ENCODE peak calls at places on chromosomes 11 and 22, in ten cellular contexts. D, N, J, P, X, Z, Y, G, M and S are unnamed samples. For H3K4me1, the result is how much of the 10 kb centered on the place peaks cover.

GRCh38 chr11:13923182-13923581 is 39.3 kb upstream of the SPON1 start:
- DNase-seq in N (peak), J (no peak), D (no peak), Y (no peak), P (no peak), Z (no peak), M (peak), G (no peak), X (no peak), S (no peak)

GRCh38 chr11:77125191-77125590 is 2.9 kb upstream of the MYO7A start:
- DNase-seq in D (no peak), N (no peak), Z (no peak), Y (no peak), M (no peak), X (no peak), J (no peak), P (no peak), G (no peak), S (no peak)

GRCh38 chr11:50080256-50080655 is 47.6 kb downstream of the OR4C45 start:
- DNase-seq in P (no peak), J (no peak), Z (no peak), D (no peak), M (no peak), N (no peak), X (no peak), Y (no peak), G (no peak), S (no peak)

GRCh38 chr11:45232341-45233080 is 53.6 kb downstream of the SYT13 start:
- DNase-seq in P (no peak), Y (no peak), Z (no peak), M (peak), G (no peak), D (peak), X (no peak), J (no peak), N (no peak), S (no peak)

GRCh38 chr11:47233989-47234668 is 14.5 kb downstream of the ACP2 start:
- DNase-seq in P (peak), D (peak), Z (peak), Y (no peak), X (no peak), G (peak), M (peak), J (peak), N (no peak), S (no peak)

GRCh38 chr11:29773656-29774264 is 243.1 kb downstream of the KCNA4 start:
- DNase-seq in N (no peak), M (no peak), Z (peak), Y (no peak), G (peak), P (no peak), X (peak), J (peak), D (no peak), S (no peak)

GRCh38 chr22:23248583-23248982 is 68.3 kb downstream of the BCR start:
- DNase-seq in N (peak), D (no peak), P (no peak), J (no peak), X (no peak), G (peak), M (peak), Z (no peak), Y (no peak), S (no peak)

GRCh38 chr22:42344391-42344861 is 74.0 kb upstream of the TCF20 start:
- DNase-seq in G (peak), D (peak), Z (no peak), X (no peak), M (peak), P (no peak), Y (no peak), J (peak), N (no peak), S (no peak)

GRCh38 chr11:112962854-112963367 is 1.7 kb downstream of the NCAM1 start:
- DNase-seq in G (peak), J (peak), Z (peak), N (no peak), X (no peak), D (peak), P (no peak), M (peak), Y (peak), S (peak)

GRCh38 chr22:46515208-46516111 is 22.0 kb downstream of the CELSR1 start:
- DNase-seq in G (peak), P (no peak), X (peak), M (peak), J (no peak), Y (no peak), N (peak), Z (no peak), D (peak), S (no peak)

GRCh38 chr11:127998421-127998820 is 588.9 kb downstream of the ETS1 start:
- DNase-seq in G (no peak), D (no peak), M (no peak), N (no peak), J (no peak), Z (no peak), X (peak), Y (no peak), P (no peak), S (no peak)

GRCh38 chr22:30573594-30574094 is 821 bp downstream of the GAL3ST1 start:
- DNase-seq in M (no peak), N (no peak), G (no peak), P (no peak), Z (no peak), D (peak), X (no peak), Y (peak), J (no peak), S (no peak)

GRCh38 chr11:96329855-96330510 is 13.0 kb downstream of the MAML2 start:
- DNase-seq in N (no peak), D (no peak), P (no peak), M (no peak), Z (no peak), G (no peak), X (no peak), Y (no peak), J (no peak), S (no peak)

GRCh38 chr11:15347969-15348734 is 233.4 kb downstream of the INSC start:
- DNase-seq in X (no peak), Y (no peak), N (no peak), D (no peak), J (no peak), G (no peak), M (no peak), Z (no peak), P (no peak), S (no peak)

GRCh38 chr11:3103076-3103475 is 45.9 kb upstream of the CARS1 start:
- DNase-seq in D (peak), P (no peak), J (no peak), X (no peak), G (no peak), Z (no peak), N (no peak), M (no peak), Y (no peak), S (peak)

GRCh38 chr11:30552839-30553238 is 33.3 kb downstream of the MPPED2 start:
- DNase-seq in D (peak), P (no peak), Y (no peak), J (no peak), M (no peak), G (no peak), Z (no peak), N (no peak), X (no peak), S (no peak)

GRCh38 chr11:79266391-79266790 is 174.4 kb downstream of the TENM4 start:
- DNase-seq in Z (no peak), G (no peak), M (peak), D (no peak), Y (no peak), J (no peak), X (no peak), N (no peak), P (no peak), S (no peak)

GRCh38 chr11:116217006-116217405 is 555.8 kb downstream of the BUD13 start:
- DNase-seq in G (peak), N (peak), X (no peak), P (no peak), J (peak), Y (peak), D (no peak), M (peak), Z (peak), S (peak)

GRCh38 chr22:22865311-22866072 is 22.1 kb upstream of the IGLL5 start:
- DNase-seq in N (no peak), X (no peak), D (no peak), Z (no peak), G (no peak), P (peak), M (no peak), Y (no peak), J (no peak), S (no peak)

GRCh38 chr11:353315-353857 is 15.9 kb upstream of the B4GALNT4 start:
- DNase-seq in P (no peak), Y (peak), Z (peak), X (no peak), D (peak), N (no peak), M (peak), G (peak), J (peak), S (peak)

GRCh38 chr11:78946945-78947914 is 372.6 kb upstream of the NARS2 start:
- DNase-seq in P (no peak), J (no peak), M (no peak), X (no peak), Y (no peak), N (no peak), Z (no peak), D (no peak), G (peak), S (no peak)

GRCh38 chr22:30586414-30586813 is 5.3 kb downstream of the PES1 start:
- DNase-seq in M (no peak), J (no peak), N (no peak), D (no peak), P (no peak), X (no peak), G (no peak), Y (no peak), Z (no peak), S (no peak)

GRCh38 chr11:30364139-30364875 is 41.4 kb downstream of the ARL14EP start:
- DNase-seq in X (no peak), Z (no peak), J (no peak), D (no peak), N (no peak), Y (no peak), G (no peak), M (no peak), P (no peak), S (no peak)

GRCh38 chr11:33258631-33259184 is 1.5 kb downstream of the HIPK3 start:
- DNase-seq in Z (no peak), X (peak), P (no peak), J (no peak), Y (peak), N (no peak), D (no peak), M (no peak), G (peak), S (no peak)

GRCh38 chr22:31230871-31231621 is 18.9 kb downstream of the LIMK2 start:
- DNase-seq in N (peak), D (peak), J (no peak), Y (peak), M (peak), G (peak), P (peak), X (no peak), Z (peak), S (no peak)

GRCh38 chr11:1298695-1299492 is 10.5 kb downstream of the TOLLIP start:
- DNase-seq in J (peak), X (peak), N (peak), M (peak), G (peak), P (no peak), Y (peak), D (peak), Z (peak), S (peak)

GRCh38 chr22:29302681-29303465 is 3.6 kb upstream of the GAS2L1 start:
- DNase-seq in P (no peak), M (peak), D (peak), X (no peak), Y (no peak), N (no peak), G (no peak), J (no peak), Z (no peak), S (no peak)

GRCh38 chr22:46586531-46587011 is 33.6 kb upstream of the GRAMD4 start:
- DNase-seq in D (no peak), N (no peak), X (no peak), P (no peak), J (peak), Y (peak), Z (no peak), G (no peak), M (no peak), S (peak)

GRCh38 chr11:13776134-13776815 is 107.8 kb downstream of the FAR1 start:
- DNase-seq in N (peak), J (no peak), Z (no peak), G (peak), Y (no peak), P (peak), X (no peak), D (peak), M (peak), S (no peak)

GRCh38 chr11:103842795-103843194 is 193.6 kb upstream of the DDI1 start:
- DNase-seq in P (no peak), X (no peak), N (no peak), M (no peak), J (no peak), Z (no peak), G (peak), Y (no peak), D (no peak), S (no peak)

GRCh38 chr11:95788921-95789505 is 569 bp downstream of the FAM76B start:
- DNase-seq in Y (no peak), N (peak), G (peak), M (peak), D (peak), Z (peak), X (no peak), P (no peak), J (no peak), S (no peak)

GRCh38 chr11:130940706-130941105 is 24.4 kb upstream of the SNX19 start:
- DNase-seq in N (no peak), G (peak), J (no peak), M (no peak), X (no peak), Z (no peak), D (no peak), P (no peak), Y (no peak), S (no peak)

GRCh38 chr11:2305862-2306823 is 4.3 kb downstream of the TSPAN32 start:
- DNase-seq in J (peak), Y (peak), P (peak), X (no peak), Z (peak), N (no peak), G (peak), M (no peak), D (peak), S (peak)

GRCh38 chr11:6612008-6612815 is at the start of gene TAF10:
- DNase-seq in Y (peak), G (peak), M (peak), X (peak), P (peak), D (peak), N (peak), Z (peak), J (peak), S (peak)

GRCh38 chr11:6613496-6613895 is 1.5 kb upstream of the TAF10 start:
- DNase-seq in Y (no peak), J (no peak), G (no peak), N (no peak), M (no peak), P (no peak), D (no peak), Z (no peak), X (no peak), S (no peak)

GRCh38 chr11:6611092-6612007 is 666 bp downstream of the TAF10 start:
- DNase-seq in Z (peak), N (peak), P (no peak), J (no peak), M (peak), X (no peak), D (peak), G (peak), Y (peak), S (no peak)

GRCh38 chr11:6614446-6614845 is 2.4 kb upstream of the TAF10 start:
- DNase-seq in Z (no peak), D (no peak), Y (no peak), N (no peak), J (no peak), G (no peak), X (no peak), P (no peak), M (no peak), S (no peak)

GRCh38 chr11:6612816-6613136 is 760 bp upstream of the TAF10 start:
- DNase-seq in Z (peak), Y (peak), P (no peak), G (no peak), X (no peak), N (no peak), M (no peak), D (peak), J (no peak), S (no peak)
- H3K4me1 ChIP-seq in Z (under half), Y (under half), P (under half), G (under half), X (under half), N (under half), M (under half), D (under half), J (under half), S (under half)

GRCh38 chr11:118243161-118243560 is 9.0 kb downstream of the MPZL3 start:
- DNase-seq in X (no peak), J (no peak), G (no peak), Z (no peak), Y (no peak), D (no peak), M (peak), P (no peak), N (no peak), S (no peak)
- H3K4me1 ChIP-seq in X (under half), J (under half), G (under half), Z (under half), Y (under half), D (under half), M (under half), P (under half), N (half or more), S (half or more)

GRCh38 chr11:61827573-61828378 is at the start of gene FADS2:
- DNase-seq in Z (peak), X (peak), P (peak), Y (peak), G (peak), J (peak), M (peak), N (peak), D (peak), S (peak)

GRCh38 chr11:61828379-61828628 is 204 bp downstream of the FADS2 start:
- DNase-seq in N (no peak), J (no peak), M (no peak), Y (no peak), G (no peak), P (no peak), D (no peak), Z (no peak), X (no peak), S (no peak)

GRCh38 chr11:61828629-61829407 is 718 bp downstream of the FADS2 start:
- DNase-seq in Z (peak), X (no peak), P (peak), J (peak), D (peak), Y (peak), M (peak), N (peak), G (peak), S (peak)

GRCh38 chr11:61830318-61831105 is 2.4 kb downstream of the FADS2 start:
- DNase-seq in D (no peak), G (peak), N (no peak), M (no peak), X (no peak), Z (no peak), J (no peak), Y (no peak), P (no peak), S (no peak)

DNA sequence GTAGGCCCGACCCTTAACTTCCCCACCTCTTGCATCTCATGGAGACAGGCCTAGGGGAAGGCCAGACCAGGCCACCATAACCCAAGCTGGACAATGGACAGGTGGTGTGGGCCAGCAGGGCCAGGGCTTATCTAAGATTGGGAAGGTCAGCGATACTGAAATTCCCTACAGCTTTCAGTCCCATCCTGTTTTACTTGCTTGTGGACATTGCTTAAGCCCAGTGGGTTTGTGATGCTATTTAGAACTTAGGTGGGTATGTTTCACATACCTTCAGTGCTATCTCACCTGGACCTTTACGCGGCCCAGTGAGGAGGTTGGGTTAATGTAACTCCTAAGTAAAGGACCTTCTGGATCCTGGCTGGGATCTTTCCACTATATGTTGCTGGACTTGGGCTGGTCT is 1.7 kb downstream of the FADS2 start:
- DNase-seq in P (no peak), Y (no peak), Z (no peak), G (no peak), D (no peak), X (no peak), J (no peak), M (no peak), N (no peak), S (no peak)
- H3K4me1 ChIP-seq in P (under half), Y (under half), Z (under half), G (under half), D (under half), X (under half), J (half or more), M (under half), N (under half), S (under half)

GRCh38 chr22:35621446-35621845 is 4.3 kb upstream of the MB start:
- DNase-seq in N (no peak), J (no peak), Z (no peak), X (no peak), G (peak), D (no peak), M (no peak), P (no peak), Y (no peak), S (no peak)
- H3K4me1 ChIP-seq in N (under half), J (under half), Z (under half), X (under half), G (under half), D (under half), M (under half), P (under half), Y (under half), S (under half)

GRCh38 chr11:68266121-68266891 is 5.5 kb downstream of the C11orf24 start:
- DNase-seq in G (no peak), N (no peak), D (no peak), Y (no peak), X (no peak), P (no peak), M (no peak), J (no peak), Z (no peak), S (no peak)
- H3K4me1 ChIP-seq in G (under half), N (under half), D (under half), Y (under half), X (under half), P (under half), M (under half), J (under half), Z (under half), S (under half)

DNA sequence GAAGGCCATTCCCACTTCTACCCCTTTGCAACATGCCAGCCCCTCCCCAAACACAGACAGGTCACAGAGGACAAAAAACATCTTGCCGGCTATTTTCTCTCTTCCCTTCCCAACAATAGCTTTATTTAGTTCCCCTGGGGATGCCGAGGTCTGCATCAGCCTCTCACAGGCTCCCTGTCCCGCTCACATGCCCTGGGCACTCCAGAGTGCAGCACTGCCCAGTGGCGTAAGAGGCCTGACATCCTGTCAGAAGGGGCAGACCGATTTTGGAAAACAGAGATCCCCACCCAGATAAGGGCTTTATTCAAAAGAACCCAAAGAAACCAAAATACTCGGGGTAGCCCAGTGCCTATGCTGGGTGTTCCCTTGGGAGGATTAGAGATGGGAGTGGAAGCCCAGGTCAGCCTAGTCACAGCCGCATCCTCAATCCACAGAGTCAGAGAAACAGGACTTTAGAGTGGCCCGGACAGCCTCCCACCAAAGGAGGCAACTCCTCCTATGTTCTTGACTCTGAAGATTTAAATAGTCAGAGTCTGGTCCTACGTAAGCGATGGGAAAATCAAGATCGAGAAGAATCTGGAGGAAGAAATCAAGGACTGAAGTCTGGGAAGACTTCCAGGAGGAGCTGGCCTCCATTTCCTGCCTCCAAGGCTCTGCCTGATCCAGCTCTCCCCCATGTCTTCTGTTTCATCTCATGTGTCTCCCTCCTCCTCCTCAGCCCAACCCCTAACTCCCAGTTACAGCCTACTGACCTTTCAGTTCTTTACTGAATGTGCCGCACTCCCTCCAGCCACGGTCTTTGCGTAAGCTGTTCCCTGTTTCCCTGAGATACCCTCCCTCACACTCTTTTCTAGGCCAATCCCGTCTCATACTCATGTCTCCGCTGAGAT is 129.3 kb downstream of the FBXO7 start:
- DNase-seq in Y (no peak), J (peak), N (no peak), X (no peak), M (no peak), Z (peak), D (no peak), P (no peak), G (no peak), S (no peak)
- H3K4me1 ChIP-seq in Y (under half), J (under half), N (under half), X (under half), M (under half), Z (under half), D (under half), P (under half), G (under half), S (under half)

GRCh38 chr22:24590596-24591173 is 2.2 kb downstream of the LRRC75B start:
- DNase-seq in G (no peak), M (no peak), N (no peak), Y (no peak), P (no peak), Z (no peak), D (no peak), J (no peak), X (no peak), S (no peak)
- H3K4me1 ChIP-seq in G (under half), M (under half), N (under half), Y (under half), P (under half), Z (under half), D (under half), J (under half), X (under half), S (under half)

GRCh38 chr11:61066645-61067044 is 35.6 kb upstream of the CD5 start:
- DNase-seq in D (peak), P (no peak), Y (no peak), X (no peak), J (no peak), G (no peak), Z (no peak), N (no peak), M (no peak), S (no peak)
- H3K4me1 ChIP-seq in D (under half), P (half or more), Y (under half), X (under half), J (under half), G (under half), Z (under half), N (under half), M (under half), S (under half)